ENCODE peak calls at places on chromosomes 4 and X, in ten cellular contexts. U is NB4, V is H1, L is suprapubic skin, S is GM12891, X is K562, I is IMR-90, Y is transverse colon, D is A549, R is heart left ventricle. F is an unnamed sample.

GRCh38 chr4:13527192-13527982 is 16.9 kb downstream of the NKX3-2 start:
- DNase-seq in U (no peak), V (no peak), L (no peak), S (peak), X (no peak), I (no peak), Y (no peak), D (no peak), R (no peak), F (no peak)

GRCh38 chrX:110293658-110294453 is 24.0 kb downstream of the AMMECR1 start:
- DNase-seq in U (no peak), V (no peak), L (no peak), S (no peak), X (peak), I (peak), Y (no peak), D (no peak), R (no peak), F (no peak)

GRCh38 chrX:38796926-38797325 is 4.3 kb upstream of the MID1IP1 start:
- DNase-seq in U (no peak), V (no peak), L (no peak), S (no peak), X (no peak), I (peak), Y (no peak), D (no peak), R (no peak), F (no peak)

GRCh38 chr4:16694491-16695276 is 203.8 kb downstream of the LDB2 start:
- DNase-seq in U (no peak), V (peak), L (no peak), S (no peak), X (no peak), I (peak), Y (no peak), D (no peak), R (no peak), F (no peak)

GRCh38 chr4:186699881-186700397 is 23.7 kb downstream of the FAT1 start:
- DNase-seq in U (no peak), V (no peak), L (no peak), S (no peak), X (no peak), I (no peak), Y (no peak), D (no peak), R (no peak), F (no peak)

GRCh38 chr4:122341906-122342305 is 36.9 kb upstream of the ADAD1 start:
- DNase-seq in U (peak), V (no peak), L (no peak), S (no peak), X (no peak), I (peak), Y (no peak), D (peak), R (no peak), F (peak)

GRCh38 chr4:156786713-156787112 is 184.9 kb downstream of the PDGFC start:
- DNase-seq in U (no peak), V (no peak), L (no peak), S (no peak), X (no peak), I (no peak), Y (no peak), D (no peak), R (no peak), F (no peak)

GRCh38 chr4:155667538-155668511 is 1.2 kb downstream of the GUCY1A1 start:
- DNase-seq in U (no peak), V (no peak), L (no peak), S (peak), X (no peak), I (peak), Y (peak), D (no peak), R (peak), F (peak)

GRCh38 chr4:164081371-164081770 is 586.9 kb downstream of the TMA16 start:
- DNase-seq in U (no peak), V (no peak), L (no peak), S (no peak), X (no peak), I (no peak), Y (no peak), D (no peak), R (no peak), F (no peak)

GRCh38 chr4:89619230-89619962 is 217.6 kb downstream of the SNCA start:
- DNase-seq in U (no peak), V (no peak), L (no peak), S (no peak), X (no peak), I (no peak), Y (no peak), D (no peak), R (no peak), F (no peak)

GRCh38 chrX:118522230-118522926 is 26.8 kb downstream of the DOCK11 start:
- DNase-seq in U (no peak), V (no peak), L (no peak), S (no peak), X (peak), I (no peak), Y (no peak), D (no peak), R (no peak), F (no peak)

GRCh38 chr4:102687373-102687981 is 73.3 kb downstream of the MANBA start:
- DNase-seq in U (no peak), V (no peak), L (no peak), S (no peak), X (no peak), I (peak), Y (no peak), D (peak), R (no peak), F (no peak)

GRCh38 chr4:64271601-64272081 is 137.6 kb downstream of the TECRL start:
- DNase-seq in U (peak), V (no peak), L (no peak), S (no peak), X (no peak), I (no peak), Y (no peak), D (peak), R (peak), F (peak)

GRCh38 chrX:130091976-130092522 is 18.2 kb downstream of the ELF4 start:
- DNase-seq in U (peak), V (no peak), L (no peak), S (peak), X (peak), I (no peak), Y (peak), D (no peak), R (no peak), F (no peak)

GRCh38 chr4:106717094-106717493 is 319.0 kb downstream of the DKK2 start:
- DNase-seq in U (no peak), V (no peak), L (no peak), S (no peak), X (no peak), I (no peak), Y (no peak), D (no peak), R (no peak), F (no peak)

GRCh38 chr4:99790796-99791617 is 25.6 kb upstream of the DAPP1 start:
- DNase-seq in U (no peak), V (no peak), L (no peak), S (no peak), X (no peak), I (no peak), Y (no peak), D (no peak), R (no peak), F (no peak)

GRCh38 chr4:127875791-127876190 is 4.9 kb upstream of the PLK4 start:
- DNase-seq in U (no peak), V (no peak), L (no peak), S (no peak), X (no peak), I (no peak), Y (no peak), D (no peak), R (no peak), F (no peak)

GRCh38 chr4:127881565-127881869 is 824 bp downstream of the PLK4 start:
- DNase-seq in U (no peak), V (no peak), L (no peak), S (peak), X (no peak), I (no peak), Y (no peak), D (no peak), R (no peak), F (no peak)

GRCh38 chr4:127880764-127881564 is at the start of gene PLK4:
- DNase-seq in U (peak), V (peak), L (peak), S (peak), X (peak), I (peak), Y (peak), D (peak), R (peak), F (peak)
- TF ChIP-seq POLR2A in U (peak), V (peak), L (peak), S (peak), X (peak), I (peak), Y (no peak), D (no peak), R (no peak), F (peak)

GRCh38 chr4:39410415-39410814 is 3.7 kb downstream of the KLB start:
- DNase-seq in U (no peak), V (no peak), L (no peak), S (no peak), X (no peak), I (no peak), Y (no peak), D (no peak), R (no peak), F (no peak)

GRCh38 chr4:39407584-39407885 is 805 bp downstream of the KLB start:
- DNase-seq in U (no peak), V (no peak), L (no peak), S (no peak), X (no peak), I (no peak), Y (no peak), D (no peak), R (no peak), F (no peak)

GRCh38 chr4:39406763-39407583 is at the start of gene KLB:
- DNase-seq in U (no peak), V (no peak), L (no peak), S (no peak), X (no peak), I (no peak), Y (peak), D (peak), R (no peak), F (no peak)
- TF ChIP-seq POLR2A in U (no peak), V (no peak), L (no peak), S (no peak), X (no peak), I (no peak), Y (no peak), D (no peak), R (no peak), F (no peak)

DNA sequence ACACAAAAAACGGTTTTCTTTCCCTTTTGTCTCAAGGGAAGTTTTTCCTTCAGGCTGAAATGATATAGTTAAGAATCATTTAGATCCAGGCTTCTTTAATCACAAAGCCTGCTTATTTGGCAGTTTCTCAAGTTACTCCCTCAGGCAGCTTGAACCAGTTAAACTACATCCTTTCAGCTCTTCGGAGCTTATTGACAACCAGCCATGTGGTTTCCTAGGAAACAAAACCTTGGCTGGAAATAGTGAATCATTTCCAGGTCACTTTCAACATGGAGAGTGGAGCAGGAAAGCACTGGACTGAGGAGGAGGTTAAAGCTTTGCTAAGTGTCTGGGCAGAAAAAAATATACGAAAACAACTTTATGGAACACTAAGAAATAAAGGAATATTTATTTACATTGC is 23.0 kb upstream of the AASDH start:
- DNase-seq in U (peak), V (peak), L (no peak), S (no peak), X (peak), I (peak), Y (peak), D (peak), R (peak), F (peak)
- TF ChIP-seq POLR2A in U (no peak), V (no peak), L (no peak), S (no peak), X (no peak), I (peak), Y (no peak), D (no peak), R (no peak), F (no peak)

DNA sequence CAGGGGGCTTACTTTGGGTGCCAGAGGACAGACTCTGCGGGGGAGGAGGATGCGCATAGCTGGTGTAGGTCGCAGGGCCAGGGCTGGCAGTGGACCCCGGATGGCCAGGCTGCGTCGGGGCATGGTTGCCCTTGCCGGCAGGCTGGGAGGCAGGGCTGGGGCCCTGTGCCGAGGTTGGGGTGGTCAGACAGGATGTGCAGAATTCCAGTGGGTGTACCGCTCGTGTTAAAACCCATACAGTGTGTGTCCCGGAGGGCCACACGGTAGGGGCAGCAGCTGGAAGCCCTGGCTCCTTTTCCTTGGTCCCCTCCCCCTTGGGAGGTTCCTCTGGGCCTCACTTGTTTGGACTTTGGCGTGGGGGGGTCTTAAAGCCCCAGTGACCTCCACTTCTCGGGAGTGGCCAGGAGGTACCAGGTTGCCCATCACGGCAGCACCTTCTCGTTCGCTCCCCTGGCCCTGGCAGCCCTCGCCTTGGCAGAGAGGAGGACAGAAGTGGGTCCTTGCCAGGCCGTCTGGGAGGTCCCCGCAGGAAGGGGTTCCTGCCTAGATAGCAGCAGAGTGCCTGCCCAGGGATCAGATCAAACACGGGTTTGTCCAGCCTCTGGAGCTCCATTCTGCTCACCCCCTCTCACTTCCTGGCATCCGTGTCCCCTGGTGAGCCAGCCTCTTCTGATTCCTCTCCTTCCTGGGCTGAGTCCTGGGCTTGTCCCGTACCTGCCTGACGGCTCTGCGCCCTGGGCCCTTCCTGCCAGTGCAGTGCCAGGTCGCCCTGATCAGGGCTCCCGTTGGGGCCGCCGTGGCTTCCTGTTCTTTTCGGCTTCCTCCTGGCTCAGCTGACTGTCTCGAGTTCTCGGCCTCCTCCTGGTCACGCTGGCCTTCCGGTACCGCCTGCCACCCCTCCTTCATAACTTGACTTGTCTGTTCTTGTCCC is 56.7 kb upstream of the HGFAC start:
- DNase-seq in U (no peak), V (no peak), L (no peak), S (no peak), X (no peak), I (no peak), Y (peak), D (no peak), R (peak), F (no peak)
- TF ChIP-seq POLR2A in U (no peak), V (no peak), L (peak), S (no peak), X (no peak), I (no peak), Y (peak), D (no peak), R (no peak), F (no peak)

DNA sequence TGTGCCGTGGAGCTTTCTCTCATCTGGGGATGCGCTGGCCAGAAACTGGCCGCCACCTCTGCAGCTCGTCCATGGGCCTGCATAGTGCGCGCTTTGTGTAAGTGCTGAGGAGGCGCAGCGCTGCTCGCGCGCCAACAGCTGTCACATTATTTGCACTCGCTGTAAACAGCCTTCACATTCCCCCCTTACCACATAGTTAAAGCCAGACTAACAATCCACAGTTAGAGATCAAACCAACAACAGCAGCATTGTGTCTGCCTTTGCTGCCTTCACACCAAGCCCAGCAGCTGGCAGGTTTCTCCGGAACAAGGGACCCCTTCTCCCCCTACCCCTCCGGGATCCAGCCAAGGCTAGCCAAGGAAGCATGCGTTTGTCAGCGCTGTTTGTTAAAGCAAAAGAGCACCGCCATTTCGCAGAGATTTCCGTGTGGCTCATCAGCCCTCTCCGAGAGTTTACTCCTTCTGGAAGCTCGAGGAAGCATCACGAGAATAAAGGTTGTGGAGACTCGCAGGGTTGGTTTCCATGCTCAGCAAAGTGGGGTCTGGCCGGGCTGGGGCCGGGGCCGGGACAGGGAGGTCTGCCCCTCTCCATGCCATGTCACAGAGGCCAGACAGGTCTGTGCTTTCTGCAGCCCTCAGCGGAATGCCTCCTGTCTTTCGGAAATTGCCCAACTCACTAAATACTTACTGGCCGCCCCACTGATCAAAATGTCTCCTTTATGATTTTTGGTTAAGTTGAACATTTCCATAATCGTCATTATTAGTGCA is 11.0 kb downstream of the BCOR start:
- DNase-seq in U (no peak), V (no peak), L (no peak), S (no peak), X (peak), I (peak), Y (no peak), D (no peak), R (no peak), F (no peak)
- TF ChIP-seq POLR2A in U (no peak), V (no peak), L (no peak), S (no peak), X (no peak), I (no peak), Y (no peak), D (no peak), R (no peak), F (no peak)

DNA sequence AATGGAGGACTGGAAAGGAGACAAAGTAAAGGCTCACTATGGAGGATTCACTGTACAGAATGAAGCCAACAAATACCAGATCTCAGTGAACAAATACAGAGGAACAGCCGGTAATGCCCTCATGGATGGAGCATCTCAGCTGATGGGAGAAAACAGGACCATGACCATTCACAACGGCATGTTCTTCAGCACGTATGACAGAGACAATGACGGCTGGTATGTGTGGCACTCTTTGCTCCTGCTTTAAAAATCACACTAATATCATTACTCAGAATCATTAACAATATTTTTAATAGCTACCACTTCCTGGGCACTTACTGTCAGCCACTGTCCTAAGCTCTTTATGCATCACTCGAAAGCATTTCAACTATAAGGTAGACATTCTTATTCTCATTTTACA is 6.8 kb downstream of the FGB start:
- DNase-seq in U (no peak), V (no peak), L (no peak), S (no peak), X (no peak), I (no peak), Y (no peak), D (no peak), R (no peak), F (no peak)
- TF ChIP-seq POLR2A in U (no peak), V (no peak), L (no peak), S (no peak), X (no peak), I (no peak), Y (no peak), D (no peak), R (no peak), F (no peak)

DNA sequence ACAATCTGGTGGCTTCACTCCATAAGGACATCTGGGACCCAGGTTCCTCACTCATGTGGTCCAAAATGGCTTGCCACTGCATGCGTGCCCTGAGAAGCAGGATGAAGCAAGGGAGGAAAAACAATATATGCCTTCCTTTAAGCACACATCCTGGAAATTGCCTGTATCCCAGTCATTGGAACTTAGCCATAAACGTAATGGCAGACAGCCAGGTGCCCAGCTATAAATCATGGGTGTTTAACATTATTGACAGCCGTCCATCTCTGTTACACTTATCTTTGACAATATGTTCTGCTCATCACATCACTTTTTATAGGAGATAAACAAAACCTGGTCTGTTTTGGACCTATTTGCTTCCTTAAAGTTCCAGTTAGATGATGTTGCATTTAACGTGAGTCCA is 181.0 kb downstream of the AASDH start:
- DNase-seq in U (no peak), V (no peak), L (no peak), S (no peak), X (no peak), I (no peak), Y (peak), D (no peak), R (no peak), F (no peak)
- TF ChIP-seq POLR2A in U (no peak), V (no peak), L (no peak), S (no peak), X (no peak), I (no peak), Y (no peak), D (no peak), R (no peak), F (no peak)

GRCh38 chrX:148498067-148498466 is 2.4 kb upstream of the AFF2 start:
- DNase-seq in U (no peak), V (no peak), L (no peak), S (no peak), X (no peak), I (no peak), Y (no peak), D (no peak), R (no peak), F (no peak)
- TF ChIP-seq POLR2A in U (no peak), V (no peak), L (no peak), S (no peak), X (no peak), I (no peak), Y (no peak), D (no peak), R (no peak), F (no peak)

F was measured in H54.